ENCODE peak calls at places on chromosomes 3 and 15, in four cellular contexts. I, V, K and W are unnamed samples.

GRCh38 chr15:77633913-77634265 is 1.2 kb upstream of the LINGO1 start:
- DNase-seq in I (no peak), V (peak; percentile 98), K (no peak), W (peak; percentile 93)

GRCh38 chr15:51780636-51781035 is 29.2 kb downstream of the TMOD2 start:
- DNase-seq in I (no peak), V (no peak), K (no peak), W (no peak)

GRCh38 chr15:76663529-76663928 is 241.6 kb downstream of the SCAPER start:
- DNase-seq in I (no peak), V (no peak), K (no peak), W (no peak)

GRCh38 chr3:144463916-144464315 is 492.3 kb downstream of the DIPK2A start:
- DNase-seq in I (no peak), V (no peak), K (no peak), W (no peak)

GRCh38 chr15:62605292-62605691 is 437.3 kb upstream of the TPM1 start:
- DNase-seq in I (no peak), V (no peak), K (no peak), W (no peak)

GRCh38 chr15:64770626-64771025 is 4.8 kb downstream of the RBPMS2 start:
- DNase-seq in I (no peak), V (no peak), K (no peak), W (no peak)

GRCh38 chr15:80835338-80835737 is 56.2 kb downstream of the CEMIP start:
- DNase-seq in I (no peak), V (peak; percentile 66), K (peak; percentile 33), W (peak; percentile 72)

GRCh38 chr3:42822828-42823227 is 13.6 kb downstream of the ACKR2 start:
- DNase-seq in I (no peak), V (no peak), K (no peak), W (no peak)